ENCODE peak calls at places on chromosome 16, in four cellular contexts. N is SK-MEL-5; B is activated T-helper 9 cell treated with anti-CD3 and anti-CD28 coated beads, Interleukin-2, amount 50 U/mL, for 16 hours; M is HEK293T. O is an unnamed sample.
A peak's percentile ranks its signal among the peaks of the same experiment; 100 is the strongest.

GRCh38 chr16:22296225-22297113 is 740 bp upstream of the POLR3E start:
- DNase-seq in B (no peak), M (no peak), N (no peak), O (peak; percentile 18)

GRCh38 chr16:73140944-73141343 is 93.0 kb upstream of the ZFHX3 start:
- DNase-seq in M (no peak), B (no peak), N (no peak), O (no peak)

GRCh38 chr16:81808933-81809480 is 29.9 kb downstream of the PLCG2 start:
- DNase-seq in M (no peak), B (no peak), N (no peak), O (no peak)

GRCh38 chr16:715448-716249 is 731 bp downstream of the METRN start:
- DNase-seq in B (no peak), M (no peak), N (no peak), O (peak; percentile 34)

GRCh38 chr16:89199241-89200123 is 855 bp downstream of the SLC22A31 start:
- DNase-seq in M (no peak), N (no peak), B (no peak), O (no peak)

GRCh38 chr16:88809068-88809675 is 2.6 kb downstream of the APRT start:
- DNase-seq in N (no peak), M (no peak), B (no peak), O (no peak)

GRCh38 chr16:89949121-89949742 is 677 bp downstream of the DEF8 start:
- DNase-seq in N (no peak), M (no peak), B (no peak), O (no peak)

GRCh38 chr16:2032285-2033056 is 5.8 kb downstream of the NHERF2 start:
- DNase-seq in M (no peak), B (no peak), N (no peak), O (peak; percentile 52)

GRCh38 chr16:66365588-66365987 is 903 bp upstream of the CDH5 start:
- DNase-seq in B (no peak), N (peak; percentile 20), M (no peak), O (peak; percentile 93)

GRCh38 chr16:87757841-87758426 is 7.9 kb downstream of the KLHDC4 start:
- DNase-seq in N (no peak), M (no peak), B (no peak), O (no peak)

GRCh38 chr16:85245307-85246172 is 133.3 kb upstream of the CIBAR2 start:
- DNase-seq in B (no peak), N (peak; percentile 59), M (peak; percentile 73), O (peak; percentile 66)

GRCh38 chr16:13586051-13586450 is 333.9 kb upstream of the ERCC4 start:
- DNase-seq in M (no peak), N (no peak), B (no peak), O (no peak)

GRCh38 chr16:85423631-85424030 is 189.5 kb upstream of the GSE1 start:
- DNase-seq in B (no peak), M (no peak), N (no peak), O (no peak)

GRCh38 chr16:73170587-73170986 is 122.7 kb upstream of the ZFHX3 start:
- DNase-seq in M (no peak), N (no peak), B (no peak), O (peak; percentile 69)

GRCh38 chr16:11181889-11182279 is 74.1 kb downstream of the SOCS1 start:
- DNase-seq in B (no peak), M (no peak), N (no peak), O (no peak)

GRCh38 chr16:27237229-27238015 is 31.1 kb downstream of the NSMCE1 start:
- DNase-seq in M (no peak), N (no peak), B (peak; percentile 72), O (peak; percentile 90)

GRCh38 chr16:68760671-68761275 is 23.7 kb downstream of the CDH1 start:
- DNase-seq in M (no peak), N (peak; percentile 71), B (no peak), O (peak; percentile 40)

GRCh38 chr16:22775220-22775912 is 38.6 kb upstream of the HS3ST2 start:
- DNase-seq in M (no peak), N (no peak), B (no peak), O (no peak)

GRCh38 chr16:86968866-86969265 is 348.3 kb downstream of the C16orf95 start:
- DNase-seq in M (no peak), N (no peak), B (no peak), O (no peak)

GRCh38 chr16:2149630-2150417 is 1.4 kb downstream of the RAB26 start:
- DNase-seq in N (no peak), M (no peak), B (no peak), O (peak; percentile 4)

GRCh38 chr16:86831366-86831765 is 253.0 kb downstream of the FOXL1 start:
- DNase-seq in B (no peak), N (no peak), M (no peak), O (no peak)

GRCh38 chr16:28609631-28610594 is at the start of gene SULT1A1:
- DNase-seq in M (no peak), N (no peak), B (no peak), O (peak; percentile 23)

GRCh38 chr16:4521971-4522623 is 16.5 kb downstream of the CDIP1 start:
- DNase-seq in B (no peak), N (no peak), M (no peak), O (no peak)

GRCh38 chr16:89720520-89720858 is 209 bp downstream of the VPS9D1 start:
- DNase-seq in B (no peak), N (no peak), M (peak; percentile 39), O (peak; percentile 31)

GRCh38 chr16:3349175-3349574 is 6.5 kb upstream of the OR2C1 start:
- DNase-seq in M (no peak), N (no peak), B (no peak), O (no peak)

GRCh38 chr16:67542464-67542863 is 13.8 kb downstream of the RIPOR1 start:
- DNase-seq in B (peak; percentile 56), M (peak; percentile 62), N (peak; percentile 82), O (peak; percentile 93)

GRCh38 chr16:56606688-56607618 is 1.4 kb upstream of the MT2A start:
- DNase-seq in M (no peak), B (no peak), N (peak; percentile 22), O (peak; percentile 98)

GRCh38 chr16:75293746-75294145 is 42.3 kb upstream of the BCAR1 start:
- DNase-seq in M (no peak), N (no peak), B (no peak), O (no peak)

GRCh38 chr16:12095275-12096161 is 119.0 kb downstream of the SNX29 start:
- DNase-seq in N (peak; percentile 53), M (peak; percentile 77), B (peak; percentile 47), O (peak; percentile 76)

GRCh38 chr16:58651965-58652348 is 22.3 kb upstream of the CNOT1 start:
- DNase-seq in N (no peak), B (no peak), M (no peak), O (no peak)

GRCh38 chr16:861446-861845 is 60.9 kb upstream of the GNG13 start:
- DNase-seq in B (no peak), N (no peak), M (no peak), O (no peak)

GRCh38 chr16:90008708-90009145 is 10.5 kb downstream of the DBNDD1 start:
- DNase-seq in B (peak; percentile 42), M (no peak), N (no peak), O (no peak)

GRCh38 chr16:88856828-88857727 is at the start of the genes GALNS and TRAPPC2L:
- DNase-seq in N (peak; percentile 90), B (peak; percentile 99), M (peak; percentile 100), O (peak; percentile 98)

GRCh38 chr16:81469710-81470481 is 25.3 kb downstream of the CMIP start:
- DNase-seq in M (no peak), N (no peak), B (no peak), O (no peak)

GRCh38 chr16:10941127-10941933 is 938 bp downstream of the DEXI start:
- DNase-seq in B (no peak), N (no peak), M (no peak), O (no peak)

O was measured in lung microvascular endothelial cell.